ENCODE peak calls at places on chromosomes 12 and 14, in seven cellular contexts. One of them, this sample, is unnamed.
A peak's percentile ranks its signal among the peaks of the same experiment; 100 is the strongest.

GRCh38 chr12:95358111-95359083 is 115.6 kb upstream of the METAP2 start:
- DNase-seq in endothelial cell of umbilical vein: peak; percentile 69
- DNase-seq in colonic mucosa: no peak
- DNase-seq in stomach: no peak
- DNase-seq in ovary: no peak
- DNase-seq in neuronal stem cell: no peak
- DNase-seq in uterus: no peak
- DNase-seq in this sample: no peak

GRCh38 chr14:22276913-22277816 is 311.9 kb downstream of the DAD1 start:
- DNase-seq in stomach: no peak
- DNase-seq in uterus: no peak
- DNase-seq in neuronal stem cell: no peak
- DNase-seq in ovary: no peak
- DNase-seq in colonic mucosa: no peak
- DNase-seq in endothelial cell of umbilical vein: peak; percentile 37
- DNase-seq in this sample: no peak

GRCh38 chr14:91996951-91997371 is 42.9 kb downstream of the TRIP11 start:
- DNase-seq in ovary: no peak
- DNase-seq in neuronal stem cell: peak; percentile 17
- DNase-seq in colonic mucosa: no peak
- DNase-seq in uterus: no peak
- DNase-seq in endothelial cell of umbilical vein: peak; percentile 85
- DNase-seq in stomach: no peak
- DNase-seq in this sample: no peak

GRCh38 chr14:100882026-100882967 is 21.2 kb downstream of the RTL1 start:
- DNase-seq in endothelial cell of umbilical vein: no peak
- DNase-seq in uterus: no peak
- DNase-seq in ovary: no peak
- DNase-seq in colonic mucosa: no peak
- DNase-seq in stomach: no peak
- DNase-seq in neuronal stem cell: no peak
- DNase-seq in this sample: no peak

GRCh38 chr14:56759094-56759493 is 51.2 kb downstream of the OTX2 start:
- DNase-seq in colonic mucosa: no peak
- DNase-seq in stomach: no peak
- DNase-seq in ovary: no peak
- DNase-seq in endothelial cell of umbilical vein: no peak
- DNase-seq in neuronal stem cell: no peak
- DNase-seq in uterus: no peak
- DNase-seq in this sample: no peak

GRCh38 chr14:54127526-54127925 is 170.9 kb upstream of the BMP4 start:
- DNase-seq in ovary: no peak
- DNase-seq in uterus: no peak
- DNase-seq in colonic mucosa: no peak
- DNase-seq in stomach: no peak
- DNase-seq in neuronal stem cell: no peak
- DNase-seq in endothelial cell of umbilical vein: peak; percentile 36
- DNase-seq in this sample: no peak

GRCh38 chr14:75609606-75610476 is 31.4 kb downstream of the FLVCR2 start:
- DNase-seq in colonic mucosa: no peak
- DNase-seq in uterus: no peak
- DNase-seq in neuronal stem cell: no peak
- DNase-seq in endothelial cell of umbilical vein: no peak
- DNase-seq in ovary: peak; percentile 14
- DNase-seq in stomach: no peak
- DNase-seq in this sample: no peak

GRCh38 chr12:94763461-94763860 is 113.1 kb upstream of the TMCC3 start:
- DNase-seq in neuronal stem cell: no peak
- DNase-seq in stomach: no peak
- DNase-seq in ovary: no peak
- DNase-seq in endothelial cell of umbilical vein: no peak
- DNase-seq in colonic mucosa: no peak
- DNase-seq in uterus: no peak
- DNase-seq in this sample: no peak

GRCh38 chr14:35631071-35631805 is 97.3 kb downstream of the INSM2 start:
- DNase-seq in colonic mucosa: no peak
- DNase-seq in ovary: no peak
- DNase-seq in uterus: no peak
- DNase-seq in stomach: no peak
- DNase-seq in neuronal stem cell: no peak
- DNase-seq in endothelial cell of umbilical vein: no peak
- DNase-seq in this sample: no peak

GRCh38 chr14:69346710-69347109 is 51.4 kb downstream of the ERH start:
- DNase-seq in stomach: peak; percentile 48
- DNase-seq in uterus: no peak
- DNase-seq in ovary: no peak
- DNase-seq in neuronal stem cell: peak; percentile 35
- DNase-seq in endothelial cell of umbilical vein: peak; percentile 19
- DNase-seq in colonic mucosa: peak; percentile 44
- DNase-seq in this sample: no peak

GRCh38 chr12:76422878-76423438 is 74.7 kb upstream of the BBS10 start:
- DNase-seq in stomach: no peak
- DNase-seq in colonic mucosa: no peak
- DNase-seq in uterus: no peak
- DNase-seq in endothelial cell of umbilical vein: no peak
- DNase-seq in ovary: no peak
- DNase-seq in neuronal stem cell: no peak
- DNase-seq in this sample: no peak

GRCh38 chr14:89187501-89187900 is 229.5 kb downstream of the FOXN3 start:
- DNase-seq in ovary: no peak
- DNase-seq in neuronal stem cell: no peak
- DNase-seq in colonic mucosa: no peak
- DNase-seq in stomach: no peak
- DNase-seq in uterus: no peak
- DNase-seq in endothelial cell of umbilical vein: no peak
- DNase-seq in this sample: no peak

GRCh38 chr12:85866929-85867776 is 6.9 kb upstream of the NTS start:
- DNase-seq in uterus: peak; percentile 31
- DNase-seq in neuronal stem cell: peak; percentile 24
- DNase-seq in endothelial cell of umbilical vein: peak; percentile 81
- DNase-seq in ovary: no peak
- DNase-seq in colonic mucosa: peak; percentile 41
- DNase-seq in stomach: no peak
- DNase-seq in this sample: no peak

GRCh38 chr12:107468182-107468581 is 217.4 kb upstream of the PWP1 start:
- DNase-seq in stomach: no peak
- DNase-seq in ovary: no peak
- DNase-seq in endothelial cell of umbilical vein: no peak
- DNase-seq in uterus: no peak
- DNase-seq in neuronal stem cell: no peak
- DNase-seq in colonic mucosa: no peak
- DNase-seq in this sample: no peak

GRCh38 chr14:73759183-73759713 is 45.1 kb upstream of the PNMA1 start:
- DNase-seq in endothelial cell of umbilical vein: peak; percentile 49
- DNase-seq in neuronal stem cell: no peak
- DNase-seq in ovary: peak; percentile 72
- DNase-seq in uterus: peak; percentile 81
- DNase-seq in stomach: peak; percentile 64
- DNase-seq in colonic mucosa: peak; percentile 74
- DNase-seq in this sample: peak; percentile 64

GRCh38 chr12:21336656-21337055 is 1.9 kb upstream of the SLCO1A2 start:
- DNase-seq in uterus: no peak
- DNase-seq in stomach: no peak
- DNase-seq in ovary: no peak
- DNase-seq in colonic mucosa: no peak
- DNase-seq in endothelial cell of umbilical vein: no peak
- DNase-seq in neuronal stem cell: no peak
- DNase-seq in this sample: no peak

GRCh38 chr14:51999084-51999483 is 9.7 kb downstream of the RTRAF start:
- DNase-seq in neuronal stem cell: no peak
- DNase-seq in colonic mucosa: no peak
- DNase-seq in ovary: no peak
- DNase-seq in endothelial cell of umbilical vein: no peak
- DNase-seq in stomach: no peak
- DNase-seq in uterus: no peak
- DNase-seq in this sample: no peak

GRCh38 chr14:95356245-95356850 is 36.6 kb upstream of the CLMN start:
- DNase-seq in neuronal stem cell: no peak
- DNase-seq in endothelial cell of umbilical vein: no peak
- DNase-seq in uterus: no peak
- DNase-seq in colonic mucosa: no peak
- DNase-seq in stomach: no peak
- DNase-seq in ovary: no peak
- DNase-seq in this sample: no peak

GRCh38 chr12:3881208-3881980 is 8.2 kb upstream of the PARP11 start:
- DNase-seq in ovary: no peak
- DNase-seq in uterus: no peak
- DNase-seq in stomach: no peak
- DNase-seq in endothelial cell of umbilical vein: no peak
- DNase-seq in neuronal stem cell: peak; percentile 70
- DNase-seq in colonic mucosa: no peak
- DNase-seq in this sample: no peak

GRCh38 chr14:92135269-92135668 is 13.5 kb downstream of the CPSF2 start:
- DNase-seq in endothelial cell of umbilical vein: peak; percentile 49
- DNase-seq in uterus: no peak
- DNase-seq in colonic mucosa: no peak
- DNase-seq in neuronal stem cell: no peak
- DNase-seq in stomach: no peak
- DNase-seq in ovary: no peak
- DNase-seq in this sample: no peak

GRCh38 chr14:74568896-74569295 is 43.1 kb downstream of the LTBP2 start:
- DNase-seq in endothelial cell of umbilical vein: no peak
- DNase-seq in neuronal stem cell: no peak
- DNase-seq in uterus: peak; percentile 79
- DNase-seq in stomach: no peak
- DNase-seq in ovary: peak; percentile 75
- DNase-seq in colonic mucosa: peak; percentile 32
- DNase-seq in this sample: no peak

GRCh38 chr12:6360578-6361490 is 14.5 kb downstream of the SCNN1A start:
- DNase-seq in stomach: no peak
- DNase-seq in endothelial cell of umbilical vein: no peak
- DNase-seq in uterus: no peak
- DNase-seq in colonic mucosa: no peak
- DNase-seq in ovary: no peak
- DNase-seq in neuronal stem cell: no peak
- DNase-seq in this sample: no peak

GRCh38 chr12:6358886-6359285 is 16.5 kb downstream of the SCNN1A start:
- DNase-seq in stomach: no peak
- DNase-seq in neuronal stem cell: no peak
- DNase-seq in uterus: no peak
- DNase-seq in endothelial cell of umbilical vein: no peak
- DNase-seq in colonic mucosa: no peak
- DNase-seq in ovary: no peak
- DNase-seq in this sample: no peak

GRCh38 chr12:6362383-6362782 is 13.0 kb downstream of the SCNN1A start:
- DNase-seq in uterus: no peak
- DNase-seq in stomach: no peak
- DNase-seq in endothelial cell of umbilical vein: no peak
- DNase-seq in colonic mucosa: no peak
- DNase-seq in ovary: no peak
- DNase-seq in neuronal stem cell: no peak
- DNase-seq in this sample: no peak

GRCh38 chr12:6361834-6362233 is 13.5 kb downstream of the SCNN1A start:
- DNase-seq in neuronal stem cell: no peak
- DNase-seq in stomach: peak; percentile 79
- DNase-seq in endothelial cell of umbilical vein: peak; percentile 31
- DNase-seq in uterus: peak; percentile 40
- DNase-seq in ovary: no peak
- DNase-seq in colonic mucosa: peak; percentile 83
- DNase-seq in this sample: no peak

GRCh38 chr12:6360080-6360571 is 15.2 kb downstream of the SCNN1A start:
- DNase-seq in stomach: no peak
- DNase-seq in uterus: no peak
- DNase-seq in neuronal stem cell: no peak
- DNase-seq in endothelial cell of umbilical vein: no peak
- DNase-seq in ovary: no peak
- DNase-seq in colonic mucosa: peak; percentile 80
- DNase-seq in this sample: no peak
- H3K9me3 ChIP-seq in stomach: no peaks in the 10 kb centered on the region
- H3K9me3 ChIP-seq in uterus: no peaks in the 10 kb centered on the region
- H3K9me3 ChIP-seq in neuronal stem cell: no peaks in the 10 kb centered on the region
- H3K9me3 ChIP-seq in endothelial cell of umbilical vein: no peaks in the 10 kb centered on the region
- H3K9me3 ChIP-seq in ovary: no peaks in the 10 kb centered on the region
- H3K9me3 ChIP-seq in colonic mucosa: no peaks in the 10 kb centered on the region
- H3K9me3 ChIP-seq in this sample: no peaks in the 10 kb centered on the region

GRCh38 chr14:104307246-104307626 is 168.8 kb downstream of the KIF26A start:
- DNase-seq in colonic mucosa: no peak
- DNase-seq in stomach: no peak
- DNase-seq in endothelial cell of umbilical vein: no peak
- DNase-seq in uterus: no peak
- DNase-seq in ovary: no peak
- DNase-seq in neuronal stem cell: no peak
- DNase-seq in this sample: no peak
- H3K9me3 ChIP-seq in colonic mucosa: no peaks in the 10 kb centered on the region
- H3K9me3 ChIP-seq in stomach: no peaks in the 10 kb centered on the region
- H3K9me3 ChIP-seq in endothelial cell of umbilical vein: no peaks in the 10 kb centered on the region
- H3K9me3 ChIP-seq in uterus: no peaks in the 10 kb centered on the region
- H3K9me3 ChIP-seq in ovary: no peaks in the 10 kb centered on the region
- H3K9me3 ChIP-seq in neuronal stem cell: no peaks in the 10 kb centered on the region
- H3K9me3 ChIP-seq in this sample: no peaks in the 10 kb centered on the region

DNA sequence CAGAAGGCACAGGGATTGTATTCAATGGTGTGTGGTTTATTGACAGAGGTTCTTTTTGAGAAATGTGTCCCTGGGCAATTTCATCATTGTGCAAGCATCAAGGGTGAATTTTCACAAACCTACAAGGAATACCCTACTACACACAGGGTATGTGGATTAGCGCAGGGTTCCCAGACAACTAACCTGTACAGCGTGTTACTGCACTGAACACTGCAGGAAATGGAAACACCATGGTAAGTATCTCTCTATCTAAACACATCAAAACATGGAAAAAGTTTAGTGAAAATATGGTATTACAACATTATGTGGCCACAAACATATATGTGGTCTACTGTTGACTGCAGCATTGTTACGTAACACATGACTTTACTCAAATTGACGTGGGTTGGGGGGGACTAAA is 893.0 kb downstream of the TMEM121 start:
- DNase-seq in ovary: no peak
- DNase-seq in uterus: no peak
- DNase-seq in endothelial cell of umbilical vein: no peak
- DNase-seq in colonic mucosa: no peak
- DNase-seq in neuronal stem cell: no peak
- DNase-seq in stomach: no peak
- DNase-seq in this sample: no peak
- H3K9me3 ChIP-seq in ovary: no peaks in the 10 kb centered on the region
- H3K9me3 ChIP-seq in uterus: no peaks in the 10 kb centered on the region
- H3K9me3 ChIP-seq in endothelial cell of umbilical vein: no peaks in the 10 kb centered on the region
- H3K9me3 ChIP-seq in colonic mucosa: no peaks in the 10 kb centered on the region
- H3K9me3 ChIP-seq in neuronal stem cell: no peaks in the 10 kb centered on the region
- H3K9me3 ChIP-seq in stomach: no peaks in the 10 kb centered on the region
- H3K9me3 ChIP-seq in this sample: no peaks in the 10 kb centered on the region

GRCh38 chr14:68104518-68104917 is 284.9 kb downstream of the RAD51B start:
- DNase-seq in endothelial cell of umbilical vein: no peak
- DNase-seq in neuronal stem cell: no peak
- DNase-seq in ovary: no peak
- DNase-seq in uterus: no peak
- DNase-seq in colonic mucosa: no peak
- DNase-seq in stomach: no peak
- DNase-seq in this sample: no peak

GRCh38 chr14:68103841-68104240 is 284.3 kb downstream of the RAD51B start:
- DNase-seq in uterus: no peak
- DNase-seq in endothelial cell of umbilical vein: no peak
- DNase-seq in neuronal stem cell: no peak
- DNase-seq in ovary: no peak
- DNase-seq in colonic mucosa: no peak
- DNase-seq in stomach: no peak
- DNase-seq in this sample: no peak

GRCh38 chr14:68097727-68098126 is 278.1 kb downstream of the RAD51B start:
- DNase-seq in ovary: no peak
- DNase-seq in neuronal stem cell: no peak
- DNase-seq in colonic mucosa: no peak
- DNase-seq in uterus: no peak
- DNase-seq in stomach: no peak
- DNase-seq in endothelial cell of umbilical vein: no peak
- DNase-seq in this sample: no peak

GRCh38 chr14:68098834-68099233 is 279.3 kb downstream of the RAD51B start:
- DNase-seq in uterus: no peak
- DNase-seq in stomach: no peak
- DNase-seq in colonic mucosa: no peak
- DNase-seq in ovary: no peak
- DNase-seq in endothelial cell of umbilical vein: no peak
- DNase-seq in neuronal stem cell: no peak
- DNase-seq in this sample: no peak

GRCh38 chr14:68099348-68100045 is 279.9 kb downstream of the RAD51B start:
- DNase-seq in stomach: no peak
- DNase-seq in uterus: peak; percentile 31
- DNase-seq in colonic mucosa: no peak
- DNase-seq in neuronal stem cell: no peak
- DNase-seq in ovary: no peak
- DNase-seq in endothelial cell of umbilical vein: no peak
- DNase-seq in this sample: no peak
- H3K9me3 ChIP-seq in stomach: peaks cover 8% of the 10 kb centered on the region
- H3K9me3 ChIP-seq in uterus: peaks cover 11% of the 10 kb centered on the region
- H3K9me3 ChIP-seq in colonic mucosa: no peaks in the 10 kb centered on the region
- H3K9me3 ChIP-seq in neuronal stem cell: peaks cover 27% of the 10 kb centered on the region
- H3K9me3 ChIP-seq in ovary: peaks cover 6% of the 10 kb centered on the region
- H3K9me3 ChIP-seq in endothelial cell of umbilical vein: peaks cover 5% of the 10 kb centered on the region
- H3K9me3 ChIP-seq in this sample: no peaks in the 10 kb centered on the region